ENCODE peak calls at places on chromosomes 6 and 20, in four cellular contexts. X, B, D and P are unnamed samples.

GRCh38 chr6:48151142-48151541 is 40.1 kb upstream of the PTCHD4 start:
- DNase-seq in X (no peak), D (no peak), B (no peak), P (no peak)

GRCh38 chr6:41645007-41645618 is 6.8 kb downstream of the MDFI start:
- DNase-seq in B (no peak), D (no peak), X (no peak), P (no peak)

GRCh38 chr6:132333639-132334516 is 67.4 kb downstream of the MOXD1 start:
- DNase-seq in D (no peak), X (no peak), B (no peak), P (no peak)

GRCh38 chr6:136446579-136447182 is 103.5 kb downstream of the MAP7 start:
- DNase-seq in X (no peak), B (no peak), D (no peak), P (no peak)

GRCh38 chr20:33649201-33649631 is 12.9 kb upstream of the C20orf144 start:
- DNase-seq in D (peak), X (peak), B (no peak), P (peak)

GRCh38 chr6:6678185-6678671 is 89.7 kb downstream of the LY86 start:
- DNase-seq in D (no peak), X (peak), B (no peak), P (no peak)

GRCh38 chr6:149078383-149078782 is 239.1 kb upstream of the TAB2 start:
- DNase-seq in D (no peak), X (no peak), B (no peak), P (no peak)

GRCh38 chr20:57231951-57232428 is 34.5 kb downstream of the BMP7 start:
- DNase-seq in B (no peak), D (no peak), X (no peak), P (no peak)

GRCh38 chr20:63741676-63742380 is 2.3 kb downstream of the SLC2A4RG start:
- DNase-seq in X (no peak), D (peak), B (no peak), P (no peak)

GRCh38 chr6:31791324-31792089 is 4.0 kb downstream of the VARS1 start:
- DNase-seq in X (peak), B (no peak), D (no peak), P (no peak)

GRCh38 chr6:154606457-154606856 is 96.0 kb upstream of the CNKSR3 start:
- DNase-seq in D (no peak), X (no peak), B (peak), P (no peak)

GRCh38 chr6:155228549-155229166 is 35.2 kb upstream of the CLDN20 start:
- DNase-seq in D (no peak), B (no peak), X (no peak), P (no peak)

GRCh38 chr6:101413773-101414172 is 20.3 kb downstream of the GRIK2 start:
- DNase-seq in B (no peak), D (no peak), X (no peak), P (no peak)

GRCh38 chr6:81562169-81562568 is 190.3 kb downstream of the TENT5A start:
- DNase-seq in D (no peak), B (no peak), X (peak), P (no peak)

GRCh38 chr6:47308674-47309325 is 905 bp downstream of the TNFRSF21 start:
- DNase-seq in B (no peak), X (no peak), D (peak), P (no peak)

GRCh38 chr20:63328026-63328700 is 33.0 kb downstream of the CHRNA4 start:
- DNase-seq in X (no peak), D (no peak), B (no peak), P (no peak)

GRCh38 chr6:158008894-158009891 is 27.5 kb downstream of the SYNJ2 start:
- DNase-seq in B (no peak), D (peak), X (peak), P (no peak)

GRCh38 chr6:34276881-34277762 is 28.3 kb upstream of the SMIM29 start:
- DNase-seq in B (no peak), X (no peak), D (no peak), P (peak)

GRCh38 chr20:64055893-64056638 is 6.6 kb upstream of the SOX18 start:
- DNase-seq in X (no peak), B (no peak), D (no peak), P (no peak)

GRCh38 chr6:40373267-40373666 is 213.9 kb downstream of the LRFN2 start:
- DNase-seq in B (no peak), D (no peak), X (no peak), P (no peak)

GRCh38 chr6:10412948-10413849 is 1.7 kb downstream of the TFAP2A start:
- DNase-seq in D (no peak), B (no peak), X (peak), P (no peak)

GRCh38 chr20:41618807-41619294 is 674 bp upstream of the CHD6 start:
- DNase-seq in X (peak), D (no peak), B (no peak), P (no peak)

GRCh38 chr6:157861814-157862213 is 38.8 kb downstream of the SNX9 start:
- DNase-seq in X (no peak), B (no peak), D (no peak), P (no peak)

GRCh38 chr6:76435174-76435573 is 362.7 kb upstream of the IMPG1 start:
- DNase-seq in X (no peak), D (no peak), B (no peak), P (no peak)

GRCh38 chr6:22231616-22232015 is 65.2 kb downstream of the PRL start:
- DNase-seq in B (no peak), D (no peak), X (no peak), P (no peak)

GRCh38 chr6:24911983-24912382 is 23.8 kb downstream of the RIPOR2 start:
- DNase-seq in D (no peak), X (no peak), B (no peak), P (no peak)

GRCh38 chr6:80523531-80523970 is 417.1 kb downstream of the BCKDHB start:
- DNase-seq in B (no peak), X (peak), D (no peak), P (no peak)

GRCh38 chr20:61615806-61616205 is 363.7 kb downstream of the CDH4 start:
- DNase-seq in B (no peak), X (no peak), D (no peak), P (no peak)

GRCh38 chr20:41364236-41364855 is 2.3 kb downstream of the EMILIN3 start:
- DNase-seq in B (no peak), X (no peak), D (no peak), P (no peak)

GRCh38 chr6:21742238-21742660 is 148.7 kb downstream of the SOX4 start:
- DNase-seq in X (peak), B (no peak), D (no peak), P (no peak)

GRCh38 chr20:4811661-4812181 is 90.0 kb downstream of the PRND start:
- DNase-seq in D (no peak), B (peak), X (no peak), P (no peak)

GRCh38 chr6:77926198-77926752 is 273.4 kb downstream of the MEI4 start:
- DNase-seq in B (no peak), D (no peak), X (no peak), P (no peak)

GRCh38 chr6:126118058-126118759 is 131.9 kb downstream of the TRMT11 start:
- DNase-seq in X (no peak), D (no peak), B (no peak), P (peak)

GRCh38 chr20:17612287-17612974 is 42.6 kb downstream of the DSTN start:
- DNase-seq in D (peak), B (peak), X (no peak), P (no peak)

GRCh38 chr6:106257195-106257594 is 68.4 kb downstream of the ATG5 start:
- DNase-seq in D (no peak), B (no peak), X (no peak), P (no peak)

GRCh38 chr20:47031028-47031427 is 136.4 kb downstream of the EYA2 start:
- DNase-seq in D (no peak), X (peak), B (no peak), P (no peak)